ENCODE peak calls at places on chromosomes 1 and 21, in four cellular contexts. One of them, this sample, is unnamed.

GRCh38 chr1:40385437-40386310 is 12.1 kb downstream of the SMAP2 start:
- DNase-seq in adrenal gland: no peak
- DNase-seq in HepG2: no peak
- DNase-seq in uterus: no peak
- DNase-seq in this sample: peak; percentile 51

GRCh38 chr1:6127587-6128163 is 52.4 kb downstream of the CHD5 start:
- DNase-seq in adrenal gland: peak; percentile 74
- DNase-seq in HepG2: no peak
- DNase-seq in uterus: peak; percentile 44
- DNase-seq in this sample: peak; percentile 36

GRCh38 chr1:55504306-55504706 is 289.1 kb upstream of the USP24 start:
- DNase-seq in adrenal gland: no peak
- DNase-seq in HepG2: no peak
- DNase-seq in uterus: no peak
- DNase-seq in this sample: no peak

GRCh38 chr1:26799479-26800133 is 11.9 kb downstream of the PIGV start:
- DNase-seq in adrenal gland: peak; percentile 77
- DNase-seq in HepG2: no peak
- DNase-seq in uterus: peak; percentile 58
- DNase-seq in this sample: no peak

GRCh38 chr1:115300087-115300856 is 37.8 kb downstream of the NGF start:
- DNase-seq in adrenal gland: no peak
- DNase-seq in HepG2: no peak
- DNase-seq in uterus: no peak
- DNase-seq in this sample: no peak

GRCh38 chr1:80656011-80656627 is 1144.6 kb upstream of the ADGRL2 start:
- DNase-seq in adrenal gland: no peak
- DNase-seq in HepG2: peak; percentile 41
- DNase-seq in uterus: no peak
- DNase-seq in this sample: peak; percentile 6

GRCh38 chr1:61641578-61642336 is 83.2 kb downstream of the TM2D1 start:
- DNase-seq in adrenal gland: peak; percentile 75
- DNase-seq in HepG2: peak; percentile 20
- DNase-seq in uterus: peak; percentile 82
- DNase-seq in this sample: peak; percentile 73

GRCh38 chr21:14995695-14996490 is 68.9 kb downstream of the NRIP1 start:
- DNase-seq in adrenal gland: peak; percentile 45
- DNase-seq in HepG2: no peak
- DNase-seq in uterus: no peak
- DNase-seq in this sample: no peak

GRCh38 chr1:80751204-80751603 is 1049.5 kb upstream of the ADGRL2 start:
- DNase-seq in adrenal gland: no peak
- DNase-seq in HepG2: no peak
- DNase-seq in uterus: no peak
- DNase-seq in this sample: no peak

GRCh38 chr1:40636777-40637176 is 28.7 kb downstream of the RIMS3 start:
- DNase-seq in adrenal gland: no peak
- DNase-seq in HepG2: no peak
- DNase-seq in uterus: no peak
- DNase-seq in this sample: no peak

GRCh38 chr1:65687435-65688214 is 105.1 kb upstream of the PDE4B start:
- DNase-seq in adrenal gland: peak; percentile 96
- DNase-seq in HepG2: peak; percentile 90
- DNase-seq in uterus: peak; percentile 84
- DNase-seq in this sample: peak; percentile 89

GRCh38 chr1:116189481-116189880 is 78.3 kb downstream of the MAB21L3 start:
- DNase-seq in adrenal gland: no peak
- DNase-seq in HepG2: no peak
- DNase-seq in uterus: no peak
- DNase-seq in this sample: no peak

GRCh38 chr1:207830788-207831187 is 78.9 kb downstream of the CD46 start:
- DNase-seq in adrenal gland: peak; percentile 82
- DNase-seq in HepG2: no peak
- DNase-seq in uterus: no peak
- DNase-seq in this sample: peak; percentile 77

GRCh38 chr1:48071513-48071912 is 74.3 kb upstream of the TRABD2B start:
- DNase-seq in adrenal gland: no peak
- DNase-seq in HepG2: no peak
- DNase-seq in uterus: no peak
- DNase-seq in this sample: no peak

GRCh38 chr1:226597616-226598454 is 49.3 kb downstream of the STUM start:
- DNase-seq in adrenal gland: no peak
- DNase-seq in HepG2: no peak
- DNase-seq in uterus: no peak
- DNase-seq in this sample: no peak

GRCh38 chr1:88774151-88774556 is 90.1 kb downstream of the PKN2 start:
- DNase-seq in adrenal gland: no peak
- DNase-seq in HepG2: peak; percentile 56
- DNase-seq in uterus: no peak
- DNase-seq in this sample: no peak

GRCh38 chr1:17933991-17934390 is 173.6 kb upstream of the IGSF21 start:
- DNase-seq in adrenal gland: no peak
- DNase-seq in HepG2: no peak
- DNase-seq in uterus: no peak
- DNase-seq in this sample: no peak

GRCh38 chr1:171743014-171743870 is 1.4 kb upstream of the VAMP4 start:
- DNase-seq in adrenal gland: peak; percentile 51
- DNase-seq in HepG2: no peak
- DNase-seq in uterus: no peak
- DNase-seq in this sample: no peak

GRCh38 chr1:228544021-228544850 is 57.1 kb downstream of the RNF187 start:
- DNase-seq in adrenal gland: no peak
- DNase-seq in HepG2: no peak
- DNase-seq in uterus: no peak
- DNase-seq in this sample: no peak

GRCh38 chr1:89271616-89272015 is 1.0 kb downstream of the GBP5 start:
- DNase-seq in adrenal gland: no peak
- DNase-seq in HepG2: no peak
- DNase-seq in uterus: no peak
- DNase-seq in this sample: no peak

GRCh38 chr1:8862528-8862927 is 16.0 kb downstream of the ENO1 start:
- DNase-seq in adrenal gland: no peak
- DNase-seq in HepG2: no peak
- DNase-seq in uterus: no peak
- DNase-seq in this sample: no peak

GRCh38 chr1:8856689-8857412 is 21.6 kb downstream of the ENO1 start:
- DNase-seq in adrenal gland: no peak
- DNase-seq in HepG2: peak; percentile 83
- DNase-seq in uterus: no peak
- DNase-seq in this sample: no peak

GRCh38 chr1:8858112-8858668 is 20.3 kb downstream of the ENO1 start:
- DNase-seq in adrenal gland: no peak
- DNase-seq in HepG2: peak; percentile 83
- DNase-seq in uterus: no peak
- DNase-seq in this sample: no peak

GRCh38 chr1:8860738-8861516 is 17.6 kb downstream of the ENO1 start:
- DNase-seq in adrenal gland: no peak
- DNase-seq in HepG2: no peak
- DNase-seq in uterus: no peak
- DNase-seq in this sample: no peak

DNA sequence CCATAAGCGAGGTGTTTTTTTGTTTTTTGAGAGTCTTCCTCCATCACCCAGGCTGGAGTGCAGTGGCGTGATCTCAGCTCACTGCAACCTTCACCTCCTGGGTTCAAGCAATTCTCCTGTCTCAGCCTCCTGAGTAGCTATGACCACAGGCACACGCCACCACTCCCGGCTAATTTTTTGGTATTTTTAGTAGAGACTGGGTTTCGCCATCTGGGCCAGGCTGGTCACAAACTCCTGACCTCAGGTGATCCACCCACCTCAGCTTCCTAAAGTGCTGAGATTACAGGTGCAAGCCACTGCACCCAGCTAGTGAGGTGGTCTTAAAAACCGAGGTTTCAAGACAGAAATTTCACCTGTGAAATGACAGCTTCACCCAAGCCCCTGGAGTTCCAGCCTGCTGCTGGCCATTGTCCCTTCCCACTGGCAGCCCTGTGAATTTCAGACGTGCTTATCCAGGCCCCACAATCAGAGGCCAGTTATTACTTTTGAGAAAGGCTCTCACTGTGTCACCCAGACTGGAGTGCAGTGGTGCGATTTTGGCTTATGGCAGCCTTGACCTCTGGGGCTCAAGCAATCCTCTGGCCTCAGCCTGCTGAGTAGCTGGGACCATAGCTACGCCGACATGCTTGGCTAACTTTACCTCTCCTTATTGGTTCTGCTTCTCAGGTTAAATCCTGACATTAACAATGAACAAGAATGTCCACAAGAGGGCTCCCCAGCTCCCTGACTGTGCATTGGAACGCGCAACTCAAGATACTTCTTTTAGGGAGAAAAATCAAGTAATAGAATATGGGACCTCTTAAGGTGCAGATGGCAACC is 19.4 kb downstream of the ENO1 start:
- DNase-seq in adrenal gland: peak; percentile 70
- DNase-seq in HepG2: peak; percentile 60
- DNase-seq in uterus: no peak
- DNase-seq in this sample: peak; percentile 49
- TF ChIP-seq POLR2A in adrenal gland: no peak
- TF ChIP-seq POLR2A in HepG2: peak; percentile 64
- TF ChIP-seq POLR2A in uterus: no peak
- TF ChIP-seq POLR2A in this sample: no peak

GRCh38 chr1:211908951-211909350 is 78.4 kb upstream of the LPGAT1 start:
- DNase-seq in adrenal gland: no peak
- DNase-seq in HepG2: no peak
- DNase-seq in uterus: no peak
- DNase-seq in this sample: no peak
- TF ChIP-seq POLR2A in adrenal gland: no peak
- TF ChIP-seq POLR2A in HepG2: no peak
- TF ChIP-seq POLR2A in uterus: no peak
- TF ChIP-seq POLR2A in this sample: no peak

DNA sequence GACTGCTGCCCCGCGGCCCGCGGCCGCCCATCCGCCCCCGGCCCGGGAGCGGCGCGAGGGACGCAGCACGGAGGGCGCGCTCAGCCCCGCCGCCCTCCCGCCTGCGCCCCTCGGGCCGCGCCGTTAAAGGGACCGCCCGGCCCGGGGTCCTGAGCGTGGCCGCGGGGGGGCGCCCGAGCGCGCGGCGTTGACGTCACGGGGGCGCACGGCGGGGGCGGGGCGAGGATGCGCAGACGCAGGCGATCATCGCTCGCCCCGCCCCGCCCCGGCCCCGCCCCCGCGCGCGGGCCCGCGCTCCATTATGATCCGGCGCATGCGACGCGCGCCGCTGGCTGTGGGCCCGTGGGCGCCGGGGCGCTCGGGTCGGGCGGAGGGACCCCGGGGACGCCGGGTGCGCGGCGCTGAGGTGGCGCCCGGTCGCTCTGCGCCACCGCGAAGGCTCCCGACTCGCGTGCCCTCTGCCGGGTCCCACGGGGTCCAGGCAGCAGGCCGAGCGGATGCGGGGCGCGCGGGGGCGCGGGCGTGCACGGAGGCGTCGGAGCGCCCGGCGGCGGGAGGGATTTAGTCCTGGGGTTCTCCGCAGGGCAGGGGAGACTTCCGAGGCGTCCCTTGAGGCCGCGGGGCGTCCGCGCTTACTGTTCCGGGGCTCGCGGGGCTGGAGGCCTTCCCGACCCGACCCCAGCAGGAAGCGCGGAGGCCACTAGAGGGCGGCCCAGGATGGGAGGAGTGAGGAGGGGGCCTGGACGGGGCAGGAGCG is at the start of gene DVL1:
- DNase-seq in adrenal gland: peak; percentile 66
- DNase-seq in HepG2: no peak
- DNase-seq in uterus: peak; percentile 75
- DNase-seq in this sample: peak; percentile 75
- TF ChIP-seq POLR2A in adrenal gland: peak; percentile 51
- TF ChIP-seq POLR2A in HepG2: no peak
- TF ChIP-seq POLR2A in uterus: peak; percentile 30
- TF ChIP-seq POLR2A in this sample: peak; percentile 16

DNA sequence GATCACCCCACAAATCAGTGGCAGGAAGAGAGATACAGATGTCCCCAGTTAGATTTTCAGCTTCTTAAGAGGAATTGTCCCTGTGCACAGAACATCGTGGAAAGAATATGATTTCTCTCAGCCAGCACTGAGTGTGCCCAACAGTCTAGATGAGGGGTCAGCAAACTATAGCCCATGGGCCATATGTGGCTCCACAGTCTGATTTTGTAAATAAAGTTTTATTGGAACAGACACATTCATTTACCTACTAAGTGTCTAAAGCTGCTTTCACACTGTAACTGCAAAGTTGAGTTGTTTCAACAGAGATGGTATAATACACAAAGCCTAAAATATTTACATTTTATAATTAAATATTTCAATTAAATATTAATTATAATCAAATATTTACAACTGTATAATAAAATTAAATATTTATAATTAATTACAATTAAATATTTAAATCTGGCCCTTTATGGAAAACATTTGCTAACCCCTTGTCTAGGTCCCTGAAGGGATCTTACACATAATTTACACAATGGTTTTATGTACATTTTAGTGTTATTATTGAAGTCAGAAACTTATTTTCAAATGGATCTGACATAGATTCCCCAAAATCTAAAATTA is 407.6 kb downstream of the PTPRU start:
- DNase-seq in adrenal gland: no peak
- DNase-seq in HepG2: no peak
- DNase-seq in uterus: no peak
- DNase-seq in this sample: no peak
- TF ChIP-seq POLR2A in adrenal gland: no peak
- TF ChIP-seq POLR2A in HepG2: no peak
- TF ChIP-seq POLR2A in uterus: no peak
- TF ChIP-seq POLR2A in this sample: no peak

GRCh38 chr1:39105061-39105840 is 79.1 kb downstream of the NDUFS5 start:
- DNase-seq in adrenal gland: peak; percentile 78
- DNase-seq in HepG2: no peak
- DNase-seq in uterus: peak; percentile 74
- DNase-seq in this sample: peak; percentile 82
- TF ChIP-seq POLR2A in adrenal gland: peak; percentile 71
- TF ChIP-seq POLR2A in HepG2: no peak
- TF ChIP-seq POLR2A in uterus: peak; percentile 20
- TF ChIP-seq POLR2A in this sample: peak; percentile 82

DNA sequence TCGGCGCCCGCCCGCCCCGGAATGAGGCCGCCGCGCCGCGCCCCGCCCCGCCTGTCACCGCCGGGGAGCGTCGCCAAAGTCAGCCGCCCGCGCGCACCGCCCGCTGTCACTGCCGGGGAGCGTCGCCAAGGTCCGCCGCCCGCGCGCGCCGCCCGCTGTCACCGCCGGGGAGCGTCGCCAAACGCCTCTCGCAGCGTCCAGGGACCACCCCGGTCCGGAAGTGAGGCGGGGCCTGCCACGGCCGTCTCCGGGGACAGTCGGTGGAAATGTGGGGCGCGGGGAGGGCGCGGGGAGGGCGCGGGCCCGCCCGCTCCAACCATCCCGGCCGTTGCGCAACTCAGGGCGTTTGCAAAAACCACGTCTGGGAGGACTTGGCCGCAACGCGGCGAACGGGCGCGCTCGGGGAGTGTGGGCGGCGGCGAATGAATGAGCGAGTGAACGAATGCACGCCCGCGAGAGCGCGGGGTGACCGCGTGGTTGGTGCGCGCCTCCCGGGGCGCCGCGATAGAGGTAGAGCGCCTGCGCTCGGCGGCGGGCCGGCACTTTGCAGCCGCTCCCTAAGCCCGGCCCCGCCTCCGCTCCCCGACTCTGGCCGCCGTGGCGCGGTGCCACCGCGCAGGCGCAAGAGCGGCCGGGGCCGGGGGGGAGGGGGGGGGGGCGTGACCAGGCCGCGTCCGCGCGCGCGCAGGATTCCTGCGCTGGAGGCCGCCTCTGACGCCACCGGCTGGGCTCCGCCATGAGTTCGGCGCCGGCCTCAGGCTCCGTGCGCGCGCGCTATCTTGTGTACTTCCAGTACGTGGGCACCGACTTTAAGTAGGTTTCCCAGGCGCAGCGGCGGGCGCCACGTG is at the start of the genes ACAP3 and PUSL1:
- DNase-seq in adrenal gland: peak; percentile 88
- DNase-seq in HepG2: peak; percentile 80
- DNase-seq in uterus: peak; percentile 95
- DNase-seq in this sample: peak; percentile 87
- TF ChIP-seq POLR2A in adrenal gland: peak; percentile 53
- TF ChIP-seq POLR2A in HepG2: no peak
- TF ChIP-seq POLR2A in uterus: no peak
- TF ChIP-seq POLR2A in this sample: no peak

This sample was measured in body of pancreas.